ENCODE peak calls at places on chromosomes 1 and 21, in six cellular contexts. One of them, this sample, is unnamed.

GRCh38 chr1:230107941-230108340 is 40.9 kb downstream of the GALNT2 start:
- DNase-seq in endothelial cell of umbilical vein: no peak
- DNase-seq in GM12878: no peak
- DNase-seq in K562: no peak
- DNase-seq in HepG2: no peak
- DNase-seq in NB4: no peak
- DNase-seq in this sample: no peak

GRCh38 chr1:175530167-175530566 is 213.2 kb downstream of the TNR start:
- DNase-seq in NB4: no peak
- DNase-seq in endothelial cell of umbilical vein: no peak
- DNase-seq in GM12878: no peak
- DNase-seq in HepG2: no peak
- DNase-seq in K562: no peak
- DNase-seq in this sample: no peak

GRCh38 chr1:2560299-2561073 is 4.3 kb downstream of the TNFRSF14 start:
- DNase-seq in GM12878: no peak
- DNase-seq in endothelial cell of umbilical vein: no peak
- DNase-seq in NB4: no peak
- DNase-seq in K562: peak; percentile 73
- DNase-seq in HepG2: no peak
- DNase-seq in this sample: no peak

GRCh38 chr1:32331549-32331948 is 4.5 kb downstream of the MARCKSL1 start:
- DNase-seq in NB4: no peak
- DNase-seq in HepG2: no peak
- DNase-seq in endothelial cell of umbilical vein: no peak
- DNase-seq in K562: no peak
- DNase-seq in GM12878: no peak
- DNase-seq in this sample: no peak

GRCh38 chr1:241323510-241323909 is 33.5 kb downstream of the RGS7 start:
- DNase-seq in GM12878: no peak
- DNase-seq in endothelial cell of umbilical vein: peak; percentile 32
- DNase-seq in NB4: peak; percentile 34
- DNase-seq in K562: peak; percentile 7
- DNase-seq in HepG2: no peak
- DNase-seq in this sample: peak; percentile 17

GRCh38 chr1:94979126-94979525 is 52.2 kb upstream of the CNN3 start:
- DNase-seq in K562: no peak
- DNase-seq in NB4: no peak
- DNase-seq in GM12878: no peak
- DNase-seq in endothelial cell of umbilical vein: no peak
- DNase-seq in HepG2: no peak
- DNase-seq in this sample: no peak

GRCh38 chr1:179187708-179188471 is 41.6 kb downstream of the ABL2 start:
- DNase-seq in HepG2: no peak
- DNase-seq in endothelial cell of umbilical vein: no peak
- DNase-seq in NB4: no peak
- DNase-seq in GM12878: no peak
- DNase-seq in K562: peak; percentile 47
- DNase-seq in this sample: no peak

GRCh38 chr1:200029035-200029623 is 1.6 kb downstream of the NR5A2 start:
- DNase-seq in NB4: peak; percentile 44
- DNase-seq in HepG2: no peak
- DNase-seq in GM12878: no peak
- DNase-seq in K562: no peak
- DNase-seq in endothelial cell of umbilical vein: peak; percentile 69
- DNase-seq in this sample: peak; percentile 72

GRCh38 chr1:68379085-68379478 is 70.7 kb downstream of the RPE65 start:
- DNase-seq in GM12878: no peak
- DNase-seq in HepG2: no peak
- DNase-seq in K562: no peak
- DNase-seq in endothelial cell of umbilical vein: peak; percentile 73
- DNase-seq in NB4: no peak
- DNase-seq in this sample: no peak

GRCh38 chr21:18147678-18148077 is 97.0 kb upstream of the CHODL start:
- DNase-seq in endothelial cell of umbilical vein: no peak
- DNase-seq in K562: no peak
- DNase-seq in NB4: no peak
- DNase-seq in GM12878: no peak
- DNase-seq in HepG2: no peak
- DNase-seq in this sample: no peak

GRCh38 chr1:201734776-201735175 is 94.2 kb upstream of the IPO9 start:
- DNase-seq in K562: no peak
- DNase-seq in NB4: no peak
- DNase-seq in HepG2: no peak
- DNase-seq in endothelial cell of umbilical vein: no peak
- DNase-seq in GM12878: no peak
- DNase-seq in this sample: no peak
- TF ChIP-seq MYC in K562: no peak
- TF ChIP-seq MYC in NB4: no peak
- TF ChIP-seq MYC in HepG2: no peak
- TF ChIP-seq MYC in endothelial cell of umbilical vein: no peak
- TF ChIP-seq MYC in GM12878: no peak
- TF ChIP-seq MYC in this sample: no peak

GRCh38 chr21:35254006-35254751 is 205.1 kb upstream of the RUNX1 start:
- DNase-seq in HepG2: no peak
- DNase-seq in GM12878: no peak
- DNase-seq in K562: no peak
- DNase-seq in endothelial cell of umbilical vein: no peak
- DNase-seq in NB4: peak; percentile 53
- DNase-seq in this sample: no peak
- TF ChIP-seq MYC in HepG2: no peak
- TF ChIP-seq MYC in GM12878: no peak
- TF ChIP-seq MYC in K562: no peak
- TF ChIP-seq MYC in endothelial cell of umbilical vein: no peak
- TF ChIP-seq MYC in NB4: peak; percentile 19
- TF ChIP-seq MYC in this sample: no peak

GRCh38 chr1:109466440-109467300 is at the start of gene SYPL2:
- DNase-seq in K562: peak; percentile 43
- DNase-seq in endothelial cell of umbilical vein: no peak
- DNase-seq in NB4: no peak
- DNase-seq in GM12878: no peak
- DNase-seq in HepG2: no peak
- DNase-seq in this sample: peak; percentile 15
- TF ChIP-seq MYC in K562: no peak
- TF ChIP-seq MYC in endothelial cell of umbilical vein: no peak
- TF ChIP-seq MYC in NB4: no peak
- TF ChIP-seq MYC in GM12878: no peak
- TF ChIP-seq MYC in HepG2: no peak
- TF ChIP-seq MYC in this sample: no peak

GRCh38 chr21:40615503-40616376 is 231.2 kb downstream of the DSCAM start:
- DNase-seq in HepG2: no peak
- DNase-seq in NB4: no peak
- DNase-seq in K562: no peak
- DNase-seq in endothelial cell of umbilical vein: no peak
- DNase-seq in GM12878: no peak
- DNase-seq in this sample: no peak
- TF ChIP-seq MYC in HepG2: no peak
- TF ChIP-seq MYC in NB4: no peak
- TF ChIP-seq MYC in K562: no peak
- TF ChIP-seq MYC in endothelial cell of umbilical vein: no peak
- TF ChIP-seq MYC in GM12878: no peak
- TF ChIP-seq MYC in this sample: no peak

DNA sequence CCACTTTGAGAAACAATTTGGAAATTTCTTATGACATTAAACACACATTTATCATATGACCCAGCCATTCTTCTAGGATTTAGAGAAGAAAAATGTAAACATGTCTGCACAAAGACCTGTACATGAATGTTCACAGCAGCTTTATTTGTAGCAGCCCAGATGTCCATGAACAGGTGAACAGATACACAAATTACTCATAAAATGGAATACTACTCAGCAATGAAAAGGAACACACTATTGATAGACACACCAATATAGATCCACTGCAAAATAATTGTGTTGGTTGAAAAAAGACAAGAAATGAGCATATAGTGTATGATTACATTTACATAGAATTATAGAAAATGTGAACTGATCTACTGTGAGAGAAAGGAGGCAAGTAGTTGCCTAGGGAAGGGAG is 26.1 kb downstream of the ARHGEF11 start:
- DNase-seq in K562: no peak
- DNase-seq in GM12878: no peak
- DNase-seq in HepG2: no peak
- DNase-seq in endothelial cell of umbilical vein: no peak
- DNase-seq in NB4: no peak
- DNase-seq in this sample: no peak
- TF ChIP-seq MYC in K562: no peak
- TF ChIP-seq MYC in GM12878: no peak
- TF ChIP-seq MYC in HepG2: no peak
- TF ChIP-seq MYC in endothelial cell of umbilical vein: no peak
- TF ChIP-seq MYC in NB4: no peak
- TF ChIP-seq MYC in this sample: no peak

GRCh38 chr1:192852548-192852947 is 43.7 kb downstream of the RGS2 start:
- DNase-seq in GM12878: no peak
- DNase-seq in NB4: no peak
- DNase-seq in endothelial cell of umbilical vein: no peak
- DNase-seq in HepG2: no peak
- DNase-seq in K562: no peak
- DNase-seq in this sample: no peak

GRCh38 chr1:192844360-192844759 is 35.5 kb downstream of the RGS2 start:
- DNase-seq in HepG2: no peak
- DNase-seq in NB4: no peak
- DNase-seq in K562: no peak
- DNase-seq in endothelial cell of umbilical vein: no peak
- DNase-seq in GM12878: no peak
- DNase-seq in this sample: no peak

GRCh38 chr1:192852001-192852400 is 43.2 kb downstream of the RGS2 start:
- DNase-seq in K562: no peak
- DNase-seq in HepG2: no peak
- DNase-seq in NB4: no peak
- DNase-seq in endothelial cell of umbilical vein: no peak
- DNase-seq in GM12878: no peak
- DNase-seq in this sample: no peak

GRCh38 chr1:192849442-192849841 is 40.6 kb downstream of the RGS2 start:
- DNase-seq in GM12878: no peak
- DNase-seq in NB4: no peak
- DNase-seq in HepG2: no peak
- DNase-seq in endothelial cell of umbilical vein: no peak
- DNase-seq in K562: no peak
- DNase-seq in this sample: no peak

DNA sequence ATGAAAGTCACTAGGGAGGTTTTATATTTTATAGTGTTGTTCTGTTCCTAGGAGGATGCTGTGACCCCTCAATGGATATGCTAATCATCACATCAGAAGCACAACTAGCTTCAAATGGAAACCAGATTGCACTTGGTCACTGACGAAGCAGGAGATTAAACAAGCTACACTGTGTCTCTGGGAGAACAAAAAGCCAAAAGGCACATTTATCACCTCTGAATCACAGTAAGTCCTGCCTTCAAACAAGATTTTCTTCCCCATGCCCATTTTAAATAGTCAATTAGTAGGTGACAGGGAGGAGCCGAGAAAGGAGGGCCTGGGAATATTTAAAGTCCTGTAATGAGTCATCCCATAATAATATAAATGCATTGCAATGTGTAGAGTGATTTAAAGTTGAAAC is 38.1 kb downstream of the RGS2 start:
- DNase-seq in NB4: no peak
- DNase-seq in endothelial cell of umbilical vein: no peak
- DNase-seq in GM12878: no peak
- DNase-seq in HepG2: no peak
- DNase-seq in K562: no peak
- DNase-seq in this sample: no peak
- TF ChIP-seq MYC in NB4: no peak
- TF ChIP-seq MYC in endothelial cell of umbilical vein: no peak
- TF ChIP-seq MYC in GM12878: no peak
- TF ChIP-seq MYC in HepG2: no peak
- TF ChIP-seq MYC in K562: no peak
- TF ChIP-seq MYC in this sample: no peak

This sample was measured in A549.